ENCODE peak calls at places on chromosomes 2 and 18, in seven cellular contexts. One of them, this sample, is unnamed.

GRCh38 chr2:66581461-66582363 is 146.8 kb downstream of the MEIS1 start:
- DNase-seq in activated CD4-positive, alpha-beta T cell treated with anti-CD3 and anti-CD28 coated beads, Interleukin-2, amount 50 U/mL, for 1 hour: no peak
- DNase-seq in left cardiac atrium: no peak
- DNase-seq in C1 segment of cervical spinal cord: no peak
- DNase-seq in IMR-90: peak
- DNase-seq in Right ventricle myocardium superior: no peak
- DNase-seq in choroid plexus epithelial cell: no peak
- DNase-seq in this sample: no peak

GRCh38 chr2:158822212-158822611 is 27.1 kb downstream of the DAPL1 start:
- DNase-seq in activated CD4-positive, alpha-beta T cell treated with anti-CD3 and anti-CD28 coated beads, Interleukin-2, amount 50 U/mL, for 1 hour: no peak
- DNase-seq in left cardiac atrium: no peak
- DNase-seq in C1 segment of cervical spinal cord: no peak
- DNase-seq in IMR-90: no peak
- DNase-seq in Right ventricle myocardium superior: no peak
- DNase-seq in choroid plexus epithelial cell: no peak
- DNase-seq in this sample: no peak

GRCh38 chr2:61439241-61440002 is 31.5 kb downstream of the USP34 start:
- DNase-seq in activated CD4-positive, alpha-beta T cell treated with anti-CD3 and anti-CD28 coated beads, Interleukin-2, amount 50 U/mL, for 1 hour: no peak
- DNase-seq in left cardiac atrium: peak
- DNase-seq in C1 segment of cervical spinal cord: no peak
- DNase-seq in IMR-90: no peak
- DNase-seq in Right ventricle myocardium superior: peak
- DNase-seq in choroid plexus epithelial cell: no peak
- DNase-seq in this sample: no peak

GRCh38 chr2:232230557-232230956 is 148.0 kb upstream of the ALPP start:
- DNase-seq in activated CD4-positive, alpha-beta T cell treated with anti-CD3 and anti-CD28 coated beads, Interleukin-2, amount 50 U/mL, for 1 hour: no peak
- DNase-seq in left cardiac atrium: no peak
- DNase-seq in C1 segment of cervical spinal cord: no peak
- DNase-seq in IMR-90: peak
- DNase-seq in Right ventricle myocardium superior: no peak
- DNase-seq in choroid plexus epithelial cell: peak
- DNase-seq in this sample: no peak

GRCh38 chr2:2656046-2656715 is 325.1 kb upstream of the MYT1L start:
- DNase-seq in activated CD4-positive, alpha-beta T cell treated with anti-CD3 and anti-CD28 coated beads, Interleukin-2, amount 50 U/mL, for 1 hour: no peak
- DNase-seq in left cardiac atrium: no peak
- DNase-seq in C1 segment of cervical spinal cord: no peak
- DNase-seq in IMR-90: no peak
- DNase-seq in Right ventricle myocardium superior: no peak
- DNase-seq in choroid plexus epithelial cell: no peak
- DNase-seq in this sample: no peak

GRCh38 chr2:64792310-64792709 is 138.6 kb upstream of the SERTAD2 start:
- DNase-seq in activated CD4-positive, alpha-beta T cell treated with anti-CD3 and anti-CD28 coated beads, Interleukin-2, amount 50 U/mL, for 1 hour: no peak
- DNase-seq in left cardiac atrium: no peak
- DNase-seq in C1 segment of cervical spinal cord: no peak
- DNase-seq in IMR-90: peak
- DNase-seq in Right ventricle myocardium superior: no peak
- DNase-seq in choroid plexus epithelial cell: peak
- DNase-seq in this sample: no peak

GRCh38 chr18:75376004-75376403 is 51.5 kb downstream of the SMIM21 start:
- DNase-seq in activated CD4-positive, alpha-beta T cell treated with anti-CD3 and anti-CD28 coated beads, Interleukin-2, amount 50 U/mL, for 1 hour: no peak
- DNase-seq in left cardiac atrium: no peak
- DNase-seq in C1 segment of cervical spinal cord: no peak
- DNase-seq in IMR-90: no peak
- DNase-seq in Right ventricle myocardium superior: no peak
- DNase-seq in choroid plexus epithelial cell: no peak
- DNase-seq in this sample: no peak

GRCh38 chr2:159459279-159459678 is 157.1 kb downstream of the BAZ2B start:
- DNase-seq in activated CD4-positive, alpha-beta T cell treated with anti-CD3 and anti-CD28 coated beads, Interleukin-2, amount 50 U/mL, for 1 hour: no peak
- DNase-seq in left cardiac atrium: no peak
- DNase-seq in C1 segment of cervical spinal cord: no peak
- DNase-seq in IMR-90: peak
- DNase-seq in Right ventricle myocardium superior: no peak
- DNase-seq in choroid plexus epithelial cell: peak
- DNase-seq in this sample: no peak

GRCh38 chr2:146576301-146576700 is 1268.5 kb upstream of the ACVR2A start:
- DNase-seq in activated CD4-positive, alpha-beta T cell treated with anti-CD3 and anti-CD28 coated beads, Interleukin-2, amount 50 U/mL, for 1 hour: no peak
- DNase-seq in left cardiac atrium: no peak
- DNase-seq in C1 segment of cervical spinal cord: no peak
- DNase-seq in IMR-90: peak
- DNase-seq in Right ventricle myocardium superior: no peak
- DNase-seq in choroid plexus epithelial cell: no peak
- DNase-seq in this sample: no peak

GRCh38 chr2:220786216-220786615 is 785.9 kb downstream of the EPHA4 start:
- DNase-seq in activated CD4-positive, alpha-beta T cell treated with anti-CD3 and anti-CD28 coated beads, Interleukin-2, amount 50 U/mL, for 1 hour: no peak
- DNase-seq in left cardiac atrium: no peak
- DNase-seq in C1 segment of cervical spinal cord: no peak
- DNase-seq in IMR-90: no peak
- DNase-seq in Right ventricle myocardium superior: no peak
- DNase-seq in choroid plexus epithelial cell: no peak
- DNase-seq in this sample: no peak

GRCh38 chr2:96325884-96326255 is 753 bp downstream of the ITPRIPL1 start:
- DNase-seq in activated CD4-positive, alpha-beta T cell treated with anti-CD3 and anti-CD28 coated beads, Interleukin-2, amount 50 U/mL, for 1 hour: peak
- DNase-seq in left cardiac atrium: no peak
- DNase-seq in C1 segment of cervical spinal cord: no peak
- DNase-seq in IMR-90: no peak
- DNase-seq in Right ventricle myocardium superior: no peak
- DNase-seq in choroid plexus epithelial cell: no peak
- DNase-seq in this sample: no peak

GRCh38 chr2:136363470-136363869 is 245.5 kb upstream of the CXCR4 start:
- DNase-seq in activated CD4-positive, alpha-beta T cell treated with anti-CD3 and anti-CD28 coated beads, Interleukin-2, amount 50 U/mL, for 1 hour: no peak
- DNase-seq in left cardiac atrium: no peak
- DNase-seq in C1 segment of cervical spinal cord: no peak
- DNase-seq in IMR-90: no peak
- DNase-seq in Right ventricle myocardium superior: no peak
- DNase-seq in choroid plexus epithelial cell: no peak
- DNase-seq in this sample: no peak

GRCh38 chr2:45652090-45653050 is 895 bp downstream of the PRKCE start:
- DNase-seq in activated CD4-positive, alpha-beta T cell treated with anti-CD3 and anti-CD28 coated beads, Interleukin-2, amount 50 U/mL, for 1 hour: peak
- DNase-seq in left cardiac atrium: peak
- DNase-seq in C1 segment of cervical spinal cord: no peak
- DNase-seq in IMR-90: peak
- DNase-seq in Right ventricle myocardium superior: peak
- DNase-seq in choroid plexus epithelial cell: peak
- DNase-seq in this sample: no peak

GRCh38 chr2:134491796-134492441 is 226.9 kb downstream of the TMEM163 start:
- DNase-seq in activated CD4-positive, alpha-beta T cell treated with anti-CD3 and anti-CD28 coated beads, Interleukin-2, amount 50 U/mL, for 1 hour: peak
- DNase-seq in left cardiac atrium: peak
- DNase-seq in C1 segment of cervical spinal cord: no peak
- DNase-seq in IMR-90: no peak
- DNase-seq in Right ventricle myocardium superior: no peak
- DNase-seq in choroid plexus epithelial cell: no peak
- DNase-seq in this sample: no peak

GRCh38 chr2:149080964-149081363 is 42.5 kb downstream of the LYPD6B start:
- DNase-seq in activated CD4-positive, alpha-beta T cell treated with anti-CD3 and anti-CD28 coated beads, Interleukin-2, amount 50 U/mL, for 1 hour: no peak
- DNase-seq in left cardiac atrium: no peak
- DNase-seq in C1 segment of cervical spinal cord: no peak
- DNase-seq in IMR-90: no peak
- DNase-seq in Right ventricle myocardium superior: no peak
- DNase-seq in choroid plexus epithelial cell: no peak
- DNase-seq in this sample: no peak

GRCh38 chr2:103875111-103875510 is 978.8 kb upstream of the POU3F3 start:
- DNase-seq in activated CD4-positive, alpha-beta T cell treated with anti-CD3 and anti-CD28 coated beads, Interleukin-2, amount 50 U/mL, for 1 hour: no peak
- DNase-seq in left cardiac atrium: no peak
- DNase-seq in C1 segment of cervical spinal cord: no peak
- DNase-seq in IMR-90: no peak
- DNase-seq in Right ventricle myocardium superior: no peak
- DNase-seq in choroid plexus epithelial cell: no peak
- DNase-seq in this sample: no peak

GRCh38 chr2:72041638-72042111 is 106.0 kb downstream of the CYP26B1 start:
- DNase-seq in activated CD4-positive, alpha-beta T cell treated with anti-CD3 and anti-CD28 coated beads, Interleukin-2, amount 50 U/mL, for 1 hour: no peak
- DNase-seq in left cardiac atrium: no peak
- DNase-seq in C1 segment of cervical spinal cord: no peak
- DNase-seq in IMR-90: no peak
- DNase-seq in Right ventricle myocardium superior: no peak
- DNase-seq in choroid plexus epithelial cell: no peak
- DNase-seq in this sample: no peak

GRCh38 chr2:154557906-154558305 is 140.6 kb upstream of the KCNJ3 start:
- DNase-seq in activated CD4-positive, alpha-beta T cell treated with anti-CD3 and anti-CD28 coated beads, Interleukin-2, amount 50 U/mL, for 1 hour: no peak
- DNase-seq in left cardiac atrium: no peak
- DNase-seq in C1 segment of cervical spinal cord: no peak
- DNase-seq in IMR-90: no peak
- DNase-seq in Right ventricle myocardium superior: no peak
- DNase-seq in choroid plexus epithelial cell: no peak
- DNase-seq in this sample: no peak

GRCh38 chr18:75408554-75409506 is 18.7 kb downstream of the SMIM21 start:
- DNase-seq in activated CD4-positive, alpha-beta T cell treated with anti-CD3 and anti-CD28 coated beads, Interleukin-2, amount 50 U/mL, for 1 hour: no peak
- DNase-seq in left cardiac atrium: no peak
- DNase-seq in C1 segment of cervical spinal cord: no peak
- DNase-seq in IMR-90: peak
- DNase-seq in Right ventricle myocardium superior: no peak
- DNase-seq in choroid plexus epithelial cell: peak
- DNase-seq in this sample: no peak

GRCh38 chr2:121663458-121663857 is 14.2 kb upstream of the CLASP1 start:
- DNase-seq in activated CD4-positive, alpha-beta T cell treated with anti-CD3 and anti-CD28 coated beads, Interleukin-2, amount 50 U/mL, for 1 hour: no peak
- DNase-seq in left cardiac atrium: no peak
- DNase-seq in C1 segment of cervical spinal cord: no peak
- DNase-seq in IMR-90: no peak
- DNase-seq in Right ventricle myocardium superior: no peak
- DNase-seq in choroid plexus epithelial cell: no peak
- DNase-seq in this sample: no peak

GRCh38 chr2:108632748-108633147 is 86.5 kb upstream of the RANBP2 start:
- DNase-seq in activated CD4-positive, alpha-beta T cell treated with anti-CD3 and anti-CD28 coated beads, Interleukin-2, amount 50 U/mL, for 1 hour: no peak
- DNase-seq in left cardiac atrium: no peak
- DNase-seq in C1 segment of cervical spinal cord: no peak
- DNase-seq in IMR-90: no peak
- DNase-seq in Right ventricle myocardium superior: no peak
- DNase-seq in choroid plexus epithelial cell: no peak
- DNase-seq in this sample: no peak

GRCh38 chr2:29123584-29124349 is 8.6 kb downstream of the CLIP4 start:
- DNase-seq in activated CD4-positive, alpha-beta T cell treated with anti-CD3 and anti-CD28 coated beads, Interleukin-2, amount 50 U/mL, for 1 hour: no peak
- DNase-seq in left cardiac atrium: no peak
- DNase-seq in C1 segment of cervical spinal cord: no peak
- DNase-seq in IMR-90: peak
- DNase-seq in Right ventricle myocardium superior: no peak
- DNase-seq in choroid plexus epithelial cell: peak
- DNase-seq in this sample: no peak

GRCh38 chr2:239274391-239275001 is 126.3 kb downstream of the HDAC4 start:
- DNase-seq in activated CD4-positive, alpha-beta T cell treated with anti-CD3 and anti-CD28 coated beads, Interleukin-2, amount 50 U/mL, for 1 hour: no peak
- DNase-seq in left cardiac atrium: no peak
- DNase-seq in C1 segment of cervical spinal cord: no peak
- DNase-seq in IMR-90: peak
- DNase-seq in Right ventricle myocardium superior: peak
- DNase-seq in choroid plexus epithelial cell: peak
- DNase-seq in this sample: no peak

GRCh38 chr2:186669146-186669545 is 24.7 kb upstream of the FAM171B start:
- DNase-seq in activated CD4-positive, alpha-beta T cell treated with anti-CD3 and anti-CD28 coated beads, Interleukin-2, amount 50 U/mL, for 1 hour: no peak
- DNase-seq in left cardiac atrium: no peak
- DNase-seq in C1 segment of cervical spinal cord: no peak
- DNase-seq in IMR-90: no peak
- DNase-seq in Right ventricle myocardium superior: no peak
- DNase-seq in choroid plexus epithelial cell: no peak
- DNase-seq in this sample: no peak

GRCh38 chr2:196275646-196276352 is 104.4 kb upstream of the STK17B start:
- DNase-seq in activated CD4-positive, alpha-beta T cell treated with anti-CD3 and anti-CD28 coated beads, Interleukin-2, amount 50 U/mL, for 1 hour: no peak
- DNase-seq in left cardiac atrium: no peak
- DNase-seq in C1 segment of cervical spinal cord: no peak
- DNase-seq in IMR-90: peak
- DNase-seq in Right ventricle myocardium superior: no peak
- DNase-seq in choroid plexus epithelial cell: peak
- DNase-seq in this sample: no peak

GRCh38 chr2:215384710-215385109 is 51.2 kb downstream of the FN1 start:
- DNase-seq in activated CD4-positive, alpha-beta T cell treated with anti-CD3 and anti-CD28 coated beads, Interleukin-2, amount 50 U/mL, for 1 hour: no peak
- DNase-seq in left cardiac atrium: no peak
- DNase-seq in C1 segment of cervical spinal cord: no peak
- DNase-seq in IMR-90: no peak
- DNase-seq in Right ventricle myocardium superior: no peak
- DNase-seq in choroid plexus epithelial cell: no peak
- DNase-seq in this sample: no peak

GRCh38 chr2:73987109-73987947 is 2.6 kb downstream of the TET3 start:
- DNase-seq in activated CD4-positive, alpha-beta T cell treated with anti-CD3 and anti-CD28 coated beads, Interleukin-2, amount 50 U/mL, for 1 hour: peak
- DNase-seq in left cardiac atrium: no peak
- DNase-seq in C1 segment of cervical spinal cord: no peak
- DNase-seq in IMR-90: peak
- DNase-seq in Right ventricle myocardium superior: peak
- DNase-seq in choroid plexus epithelial cell: peak
- DNase-seq in this sample: no peak

GRCh38 chr2:235889302-235889630 is 278.9 kb downstream of the GBX2 start:
- DNase-seq in activated CD4-positive, alpha-beta T cell treated with anti-CD3 and anti-CD28 coated beads, Interleukin-2, amount 50 U/mL, for 1 hour: no peak
- DNase-seq in left cardiac atrium: no peak
- DNase-seq in C1 segment of cervical spinal cord: no peak
- DNase-seq in IMR-90: no peak
- DNase-seq in Right ventricle myocardium superior: no peak
- DNase-seq in choroid plexus epithelial cell: no peak
- DNase-seq in this sample: no peak

GRCh38 chr2:246489-247145 is 17.2 kb downstream of the SH3YL1 start:
- DNase-seq in activated CD4-positive, alpha-beta T cell treated with anti-CD3 and anti-CD28 coated beads, Interleukin-2, amount 50 U/mL, for 1 hour: no peak
- DNase-seq in left cardiac atrium: no peak
- DNase-seq in C1 segment of cervical spinal cord: no peak
- DNase-seq in IMR-90: peak
- DNase-seq in Right ventricle myocardium superior: no peak
- DNase-seq in choroid plexus epithelial cell: peak
- DNase-seq in this sample: peak

GRCh38 chr2:119826370-119826961 is 66.7 kb downstream of the PTPN4 start:
- DNase-seq in activated CD4-positive, alpha-beta T cell treated with anti-CD3 and anti-CD28 coated beads, Interleukin-2, amount 50 U/mL, for 1 hour: peak
- DNase-seq in left cardiac atrium: no peak
- DNase-seq in C1 segment of cervical spinal cord: no peak
- DNase-seq in IMR-90: peak
- DNase-seq in Right ventricle myocardium superior: no peak
- DNase-seq in choroid plexus epithelial cell: peak
- DNase-seq in this sample: no peak

GRCh38 chr2:239935789-239936758 is 89.1 kb downstream of the NDUFA10 start:
- DNase-seq in activated CD4-positive, alpha-beta T cell treated with anti-CD3 and anti-CD28 coated beads, Interleukin-2, amount 50 U/mL, for 1 hour: no peak
- DNase-seq in left cardiac atrium: peak
- DNase-seq in C1 segment of cervical spinal cord: no peak
- DNase-seq in IMR-90: no peak
- DNase-seq in Right ventricle myocardium superior: peak
- DNase-seq in choroid plexus epithelial cell: no peak
- DNase-seq in this sample: no peak

GRCh38 chr2:152874955-152875354 is 156.5 kb downstream of the ARL6IP6 start:
- DNase-seq in activated CD4-positive, alpha-beta T cell treated with anti-CD3 and anti-CD28 coated beads, Interleukin-2, amount 50 U/mL, for 1 hour: no peak
- DNase-seq in left cardiac atrium: no peak
- DNase-seq in C1 segment of cervical spinal cord: no peak
- DNase-seq in IMR-90: no peak
- DNase-seq in Right ventricle myocardium superior: no peak
- DNase-seq in choroid plexus epithelial cell: no peak
- DNase-seq in this sample: no peak